ENCODE peak calls at places on chromosomes 5 and 9, in five cellular contexts. H is breast epithelium, P is OCI-LY7, J is sigmoid colon, D is A549. R is an unnamed sample.

GRCh38 chr9:121954477-121955175 is 138.5 kb downstream of the TTLL11 start:
- DNase-seq in H (peak; percentile 33), P (no peak), J (peak; percentile 85), D (no peak), R (peak; percentile 41)

GRCh38 chr5:157842185-157842584 is 16.8 kb downstream of the CLINT1 start:
- DNase-seq in H (no peak), P (no peak), J (no peak), D (no peak), R (no peak)

GRCh38 chr9:134360897-134361296 is 34.6 kb downstream of the RXRA start:
- DNase-seq in H (peak; percentile 66), P (no peak), J (no peak), D (no peak), R (no peak)

GRCh38 chr9:121700165-121700830 is 48.9 kb downstream of the DAB2IP start:
- DNase-seq in H (peak; percentile 96), P (peak; percentile 27), J (peak; percentile 85), D (peak; percentile 57), R (peak; percentile 77)

GRCh38 chr5:149654282-149654681 is 73.0 kb downstream of the ARHGEF37 start:
- DNase-seq in H (no peak), P (no peak), J (no peak), D (no peak), R (no peak)

GRCh38 chr9:7045361-7045760 is 287.6 kb downstream of the KDM4C start:
- DNase-seq in H (no peak), P (no peak), J (no peak), D (no peak), R (no peak)

GRCh38 chr5:115579747-115580173 is 22.5 kb downstream of the TICAM2 start:
- DNase-seq in H (no peak), P (no peak), J (no peak), D (no peak), R (no peak)

GRCh38 chr9:653856-654387 is 187.6 kb upstream of the DMRT1 start:
- DNase-seq in H (no peak), P (no peak), J (no peak), D (no peak), R (no peak)

GRCh38 chr9:75071530-75072122 is 16.3 kb downstream of the NMRK1 start:
- DNase-seq in H (no peak), P (peak; percentile 60), J (no peak), D (no peak), R (no peak)

GRCh38 chr5:16528382-16528849 is 62.8 kb upstream of the ZNF622 start:
- DNase-seq in H (no peak), P (no peak), J (no peak), D (no peak), R (no peak)

GRCh38 chr5:139885857-139886208 is 90.2 kb downstream of the PSD2 start:
- DNase-seq in H (no peak), P (no peak), J (no peak), D (no peak), R (no peak)

GRCh38 chr5:180600554-180601041 is 9.3 kb upstream of the SCGB3A1 start:
- DNase-seq in H (no peak), P (no peak), J (peak; percentile 48), D (no peak), R (no peak)

DNA sequence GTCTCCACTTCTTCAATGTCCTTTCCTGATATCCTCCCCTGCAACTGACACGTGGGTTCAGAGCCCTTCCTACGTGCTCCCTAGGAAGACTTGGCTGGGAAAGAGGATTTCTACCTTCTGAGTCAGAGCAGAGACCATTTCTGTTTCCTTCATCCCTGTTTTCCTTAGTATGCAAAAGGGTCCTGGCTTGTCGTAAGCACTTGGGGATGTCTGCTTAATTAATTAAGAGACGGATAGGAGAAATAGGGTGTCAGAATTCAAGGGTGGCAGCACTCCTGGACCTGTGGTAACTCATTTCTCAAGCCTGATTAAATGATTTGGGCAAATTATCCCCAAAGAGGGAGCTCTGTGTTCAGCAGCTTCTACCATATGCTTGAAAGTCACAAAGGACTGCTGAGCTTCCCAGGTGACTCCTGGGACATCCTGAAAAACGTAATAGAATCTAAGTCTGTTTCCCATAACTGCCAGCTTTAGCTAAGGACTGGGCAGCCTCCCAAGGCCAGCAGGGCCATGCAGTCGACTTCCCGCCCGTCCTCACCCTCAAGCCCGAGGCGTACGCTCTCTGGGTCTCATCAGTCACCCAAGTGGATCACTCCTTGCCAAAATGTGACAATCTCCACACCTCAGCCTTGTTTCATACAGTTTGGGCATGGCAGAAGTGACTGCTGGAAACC is 20.5 kb downstream of the ABCA1 start:
- DNase-seq in H (no peak), P (no peak), J (peak; percentile 73), D (no peak), R (peak; percentile 25)
- H3K27ac ChIP-seq in H (peak overlapping the region; percentile 93), P (no peak overlapping the region), J (peak overlapping the region; percentile 84), D (peak overlapping the region; percentile 14), R (peak overlapping the region; percentile 70)

DNA sequence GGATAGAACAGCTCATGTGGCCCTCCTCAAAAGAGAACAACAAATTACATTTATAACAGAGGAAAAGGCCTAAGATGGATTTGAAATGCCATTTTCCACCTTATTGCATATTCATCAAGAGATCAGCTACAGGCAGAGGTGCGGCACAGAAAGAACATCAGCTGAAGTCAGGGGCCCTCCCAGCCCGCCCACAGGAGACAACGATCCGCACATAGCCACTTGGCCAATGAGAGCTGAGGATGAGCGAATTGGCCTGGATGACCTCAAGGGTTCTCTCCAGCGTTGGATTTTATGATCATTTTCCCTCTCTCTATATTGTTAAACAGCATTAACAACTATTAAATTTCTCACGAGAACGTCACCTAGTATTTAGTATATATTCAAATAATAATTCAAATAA is 97.6 kb downstream of the GNAQ start:
- DNase-seq in H (no peak), P (no peak), J (no peak), D (no peak), R (no peak)
- H3K27ac ChIP-seq in H (no peak overlapping the region), P (no peak overlapping the region), J (no peak overlapping the region), D (no peak overlapping the region), R (no peak overlapping the region)

GRCh38 chr5:141476132-141476909 is 555 bp downstream of the PCDHGC3 start:
- DNase-seq in H (peak; percentile 54), P (peak; percentile 43), J (peak; percentile 85), D (peak; percentile 49), R (peak; percentile 65)
- H3K27ac ChIP-seq in H (peak overlapping the region; percentile 94), P (peak overlapping the region; percentile 50), J (peak overlapping the region; percentile 90), D (peak overlapping the region; percentile 78), R (peak overlapping the region; percentile 82)

DNA sequence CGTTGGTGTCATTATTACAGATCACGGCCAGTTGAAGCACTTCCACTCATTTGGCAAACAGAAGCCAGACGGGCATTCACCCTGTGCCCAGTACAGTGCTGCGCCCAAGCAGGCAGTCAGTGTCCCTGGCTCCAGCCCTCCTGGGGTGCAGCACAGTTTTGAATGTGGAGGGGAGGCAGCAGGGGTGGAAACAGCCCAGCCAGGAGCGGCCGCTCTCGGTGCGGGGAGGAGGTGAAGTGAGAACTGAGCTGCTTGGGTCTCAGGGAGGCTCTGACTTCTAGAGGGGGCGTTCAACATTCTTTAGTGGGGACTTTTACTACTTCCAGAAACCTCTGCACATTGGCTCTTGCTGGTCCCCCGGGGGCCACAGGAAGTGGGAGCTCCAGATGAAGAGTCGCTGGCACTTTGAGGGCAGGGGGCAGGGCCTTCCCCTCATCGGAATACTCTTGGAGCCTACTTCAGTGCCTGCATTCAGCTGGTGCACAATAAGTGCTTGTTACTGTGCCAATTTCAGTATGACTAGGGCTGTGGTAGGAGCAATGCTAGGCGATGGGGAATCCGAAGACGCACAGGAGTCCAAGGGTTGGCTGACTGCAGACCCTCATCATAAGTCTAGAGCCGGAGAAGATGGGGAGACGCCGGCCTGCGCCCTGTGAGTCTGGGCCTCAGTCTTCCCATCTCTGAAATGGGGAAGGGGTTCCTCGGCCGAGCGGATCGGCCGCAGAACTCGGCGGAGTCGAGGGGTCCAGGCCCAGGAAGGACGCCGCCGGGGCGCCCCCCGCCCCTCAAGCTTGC is 482 bp upstream of the NEK6 start:
- DNase-seq in H (no peak), P (peak; percentile 44), J (peak; percentile 62), D (no peak), R (no peak)
- H3K27ac ChIP-seq in H (peak overlapping the region; percentile 96), P (peak overlapping the region; percentile 53), J (peak overlapping the region; percentile 62), D (peak overlapping the region; percentile 100), R (no peak overlapping the region)

GRCh38 chr5:57745676-57746075 is 263.1 kb upstream of the ACTBL2 start:
- DNase-seq in H (no peak), P (no peak), J (no peak), D (no peak), R (no peak)

GRCh38 chr5:57738787-57739186 is 256.2 kb upstream of the ACTBL2 start:
- DNase-seq in H (no peak), P (no peak), J (no peak), D (no peak), R (no peak)

GRCh38 chr5:57745029-57745428 is 262.4 kb upstream of the ACTBL2 start:
- DNase-seq in H (no peak), P (no peak), J (no peak), D (no peak), R (no peak)

GRCh38 chr5:57738306-57738705 is 255.7 kb upstream of the ACTBL2 start:
- DNase-seq in H (no peak), P (no peak), J (no peak), D (no peak), R (no peak)

GRCh38 chr5:57741326-57741725 is 258.7 kb upstream of the ACTBL2 start:
- DNase-seq in H (no peak), P (no peak), J (no peak), D (no peak), R (no peak)
- H3K27ac ChIP-seq in H (no peak overlapping the region), P (no peak overlapping the region), J (no peak overlapping the region), D (no peak overlapping the region), R (no peak overlapping the region)

GRCh38 chr9:127959841-127960409 is 20.9 kb downstream of the EEIG1 start:
- DNase-seq in H (no peak), P (no peak), J (no peak), D (no peak), R (no peak)

GRCh38 chr9:127958728-127959127 is 21.1 kb upstream of the DPM2 start:
- DNase-seq in H (no peak), P (no peak), J (no peak), D (no peak), R (no peak)

GRCh38 chr9:127953768-127954505 is 16.3 kb upstream of the DPM2 start:
- DNase-seq in H (no peak), P (no peak), J (no peak), D (no peak), R (no peak)

GRCh38 chr9:127954831-127955293 is 17.2 kb upstream of the DPM2 start:
- DNase-seq in H (no peak), P (no peak), J (no peak), D (no peak), R (no peak)

GRCh38 chr9:127955294-127956015 is 17.8 kb upstream of the DPM2 start:
- DNase-seq in H (peak; percentile 97), P (peak; percentile 81), J (peak; percentile 89), D (peak; percentile 99), R (peak; percentile 99)
- H3K27ac ChIP-seq in H (peak overlapping the region; percentile 91), P (no peak overlapping the region), J (peak overlapping the region; percentile 84), D (peak overlapping the region; percentile 84), R (peak overlapping the region; percentile 83)

DNA sequence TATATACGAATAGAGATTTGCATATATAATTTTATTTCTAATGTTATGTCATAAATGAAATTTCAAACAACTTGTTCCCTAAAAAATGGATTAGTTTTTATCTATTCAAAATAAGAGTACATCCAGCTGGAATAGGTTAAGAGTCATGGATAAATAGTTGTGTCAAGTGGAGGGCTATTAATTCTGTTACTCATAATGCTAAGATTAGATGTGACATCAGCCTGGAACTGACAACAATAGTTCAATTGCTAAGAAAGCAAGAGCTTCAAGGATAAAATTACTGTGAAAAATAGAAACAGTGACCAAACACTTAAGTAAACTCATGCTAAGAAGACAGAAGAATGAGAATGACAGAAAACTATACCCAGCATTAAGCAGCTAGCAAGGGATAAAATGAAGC is 92.2 kb upstream of the CDH9 start:
- DNase-seq in H (no peak), P (no peak), J (no peak), D (no peak), R (no peak)
- H3K27ac ChIP-seq in H (no peak overlapping the region), P (no peak overlapping the region), J (no peak overlapping the region), D (no peak overlapping the region), R (no peak overlapping the region)

R was measured in gastrocnemius medialis.